ENCODE peak calls at places on chromosomes 13 and 19, in four cellular contexts. L is pancreas; Q is CD8-positive, alpha-beta memory T cell; M is psoas muscle. Z is an unnamed sample.
A peak's percentile ranks its signal among the peaks of the same experiment; 100 is the strongest.

GRCh38 chr19:572891-573825 is 762 bp downstream of the BSG start:
- DNase-seq in M (peak; percentile 80), Q (no peak), L (peak; percentile 68), Z (peak; percentile 70)

GRCh38 chr13:112545866-112546265 is 42.1 kb downstream of the TUBGCP3 start:
- DNase-seq in Q (no peak), L (no peak), M (no peak), Z (peak; percentile 51)

GRCh38 chr19:31113250-31113685 is 236.0 kb downstream of the TSHZ3 start:
- DNase-seq in Q (no peak), M (no peak), L (no peak), Z (no peak)

GRCh38 chr13:49113526-49114286 is 106.4 kb upstream of the MLNR start:
- DNase-seq in M (no peak), Q (no peak), L (no peak), Z (no peak)

GRCh38 chr13:84843368-84843767 is 955.9 kb downstream of the SLITRK6 start:
- DNase-seq in Q (no peak), M (no peak), L (no peak), Z (no peak)

GRCh38 chr13:29454931-29455481 is 140.5 kb downstream of the SLC7A1 start:
- DNase-seq in Q (no peak), L (no peak), M (no peak), Z (no peak)

GRCh38 chr19:4914736-4915501 is 5.6 kb downstream of the UHRF1 start:
- DNase-seq in Q (peak; percentile 76), M (no peak), L (no peak), Z (peak; percentile 85)

GRCh38 chr13:98033277-98034247 is 80.1 kb downstream of the IPO5 start:
- DNase-seq in M (no peak), Q (no peak), L (no peak), Z (peak; percentile 68)

GRCh38 chr13:73740681-73741080 is 393.5 kb downstream of the KLF12 start:
- DNase-seq in Q (no peak), L (no peak), M (no peak), Z (no peak)

GRCh38 chr13:75798353-75799245 is 162.5 kb downstream of the LMO7 start:
- DNase-seq in L (no peak), M (no peak), Q (no peak), Z (peak; percentile 18)

GRCh38 chr19:11496391-11497163 is 9.1 kb downstream of the ZNF653 start:
- DNase-seq in M (peak; percentile 84), L (no peak), Q (peak; percentile 39), Z (peak; percentile 72)

GRCh38 chr19:34345934-34346333 is 19.1 kb upstream of the GPI start:
- DNase-seq in Q (peak; percentile 48), L (peak; percentile 46), M (peak; percentile 79), Z (peak; percentile 77)

GRCh38 chr13:42327725-42328124 is 55.8 kb downstream of the AKAP11 start:
- DNase-seq in M (no peak), Q (no peak), L (no peak), Z (no peak)

GRCh38 chr19:6761053-6761676 is 6.1 kb downstream of the SH2D3A start:
- DNase-seq in M (no peak), L (no peak), Q (no peak), Z (no peak)

GRCh38 chr13:88919970-88920628 is 1248.9 kb downstream of the SLITRK5 start:
- DNase-seq in M (no peak), L (no peak), Q (no peak), Z (no peak)

GRCh38 chr13:84121456-84121855 is 239.2 kb upstream of the SLITRK1 start:
- DNase-seq in M (no peak), Q (no peak), L (no peak), Z (peak; percentile 3)

GRCh38 chr13:72132065-72132464 is 265.1 kb upstream of the DACH1 start:
- DNase-seq in M (no peak), Q (no peak), L (no peak), Z (no peak)

GRCh38 chr13:50712882-50713281 is 130.6 kb downstream of the DLEU7 start:
- DNase-seq in M (no peak), Q (no peak), L (no peak), Z (no peak)

GRCh38 chr19:8915997-8916396 is 83.8 kb downstream of the MBD3L1 start:
- DNase-seq in Q (no peak), L (no peak), M (no peak), Z (no peak)

GRCh38 chr19:38315657-38316476 is at the start of gene YIF1B:
- DNase-seq in M (peak; percentile 98), L (peak; percentile 97), Q (peak; percentile 94), Z (peak; percentile 97)
- H3K4me1 ChIP-seq in M (peaks cover 8% of the 10 kb centered on the region), L (peaks cover 3% of the 10 kb centered on the region), Q (peaks cover 42% of the 10 kb centered on the region), Z (no peaks in the 10 kb centered on the region)

GRCh38 chr19:57830071-57830602 is at the start of gene ZNF587B:
- DNase-seq in M (peak; percentile 84), Q (peak; percentile 20), L (no peak), Z (peak; percentile 90)
- H3K4me3 ChIP-seq in M (peak within 1 kb of the TSS; percentile 65), Q (no peak within 1 kb of the TSS), L (peak within 1 kb of the TSS; percentile 27), Z (peak within 1 kb of the TSS; percentile 46)

GRCh38 chr19:19460258-19460731 is 54.8 kb downstream of the GATAD2A start:
- DNase-seq in L (no peak), M (no peak), Q (peak; percentile 34), Z (no peak)

GRCh38 chr19:19460761-19461265 is 54.5 kb downstream of the TSSK6 start:
- DNase-seq in M (peak; percentile 84), L (no peak), Q (peak; percentile 53), Z (no peak)

GRCh38 chr19:19459099-19459498 is 53.6 kb downstream of the GATAD2A start:
- DNase-seq in M (no peak), Q (no peak), L (no peak), Z (no peak)

GRCh38 chr19:19461306-19461670 is 54.1 kb downstream of the TSSK6 start:
- DNase-seq in Q (no peak), L (no peak), M (no peak), Z (no peak)

DNA sequence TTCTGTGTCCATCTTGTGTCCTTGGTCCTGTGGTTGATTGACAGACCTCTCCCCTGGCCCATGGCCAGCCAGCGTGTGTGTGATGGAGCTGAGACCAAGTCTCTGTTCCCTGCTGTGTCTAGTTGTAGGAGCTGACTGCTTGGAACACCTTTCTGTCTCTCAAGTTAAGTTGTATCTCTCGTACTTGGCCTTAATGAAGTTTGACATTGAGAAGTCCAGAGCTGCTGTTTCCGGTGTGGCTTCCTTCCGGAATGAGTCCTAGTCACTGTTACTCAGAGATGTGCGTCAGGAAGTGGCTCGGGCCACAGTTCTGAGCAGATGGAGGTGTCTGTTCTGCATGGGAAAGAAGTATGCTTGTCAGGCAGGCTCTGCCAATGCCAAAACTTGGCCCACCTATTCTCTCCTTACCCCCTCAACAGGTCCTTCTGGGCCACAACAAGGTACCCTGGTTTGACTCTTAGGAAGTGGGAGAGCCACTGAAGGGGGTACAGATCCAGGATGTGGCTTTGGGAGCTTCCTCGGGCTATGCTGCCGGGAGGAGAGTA is 54.3 kb downstream of the GATAD2A start:
- DNase-seq in M (no peak), L (no peak), Q (peak; percentile 67), Z (no peak)
- H3K4me1 ChIP-seq in M (peaks cover 80% of the 10 kb centered on the region), L (peaks cover 35% of the 10 kb centered on the region), Q (peaks cover 90% of the 10 kb centered on the region), Z (peaks cover 51% of the 10 kb centered on the region)

GRCh38 chr19:45615795-45616708 is 14.0 kb upstream of the GPR4 start:
- DNase-seq in Q (peak; percentile 66), M (peak; percentile 91), L (peak; percentile 94), Z (peak; percentile 92)
- H3K4me3 ChIP-seq in Q (no peak overlapping the region), M (peak overlapping the region; percentile 34), L (peak overlapping the region; percentile 26), Z (no peak overlapping the region)

GRCh38 chr19:56139847-56140582 is 1.1 kb upstream of the ZNF444 start:
- DNase-seq in M (no peak), Q (no peak), L (peak; percentile 44), Z (no peak)

GRCh38 chr19:56140583-56141415 is at the start of gene ZNF444:
- DNase-seq in M (peak; percentile 99), Q (peak; percentile 99), L (peak; percentile 99), Z (peak; percentile 99)

GRCh38 chr19:56142087-56142787 is 1.1 kb downstream of the ZNF444 start:
- DNase-seq in L (peak; percentile 89), Q (no peak), M (no peak), Z (peak; percentile 80)

GRCh38 chr19:56142897-56143434 is 1.9 kb downstream of the ZNF444 start:
- DNase-seq in L (no peak), M (no peak), Q (no peak), Z (no peak)

DNA sequence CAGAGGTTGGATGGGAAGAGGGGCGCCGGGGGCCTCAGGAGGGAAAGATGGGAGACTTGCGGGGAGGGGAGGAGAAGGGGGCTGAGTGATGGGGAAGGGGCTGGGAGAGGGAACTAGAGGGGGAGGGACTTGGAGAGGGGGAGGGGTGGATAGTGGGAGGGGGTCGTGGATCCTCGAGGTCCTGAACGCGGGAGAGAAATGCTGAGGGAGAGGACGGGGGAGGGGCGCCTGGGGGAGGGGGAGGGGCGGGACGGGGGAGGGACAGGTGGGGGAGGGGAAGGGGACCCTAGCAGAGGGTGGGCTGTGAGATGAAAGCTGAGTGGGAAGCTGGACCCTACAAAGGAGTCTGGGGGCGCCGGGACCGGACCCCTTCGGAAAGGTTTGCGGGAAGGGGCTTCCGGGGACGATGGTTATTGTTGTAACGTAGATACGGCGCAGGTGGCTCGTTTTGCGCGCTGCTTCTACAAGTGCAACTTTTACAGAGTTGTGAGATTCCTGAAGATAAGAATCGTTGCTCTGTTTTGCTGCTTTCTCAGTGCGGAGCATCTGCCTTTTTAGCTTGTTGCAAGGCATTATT is 417 bp downstream of the ZNF444 start:
- DNase-seq in Q (peak; percentile 21), M (no peak), L (no peak), Z (peak; percentile 49)
- H3K4me1 ChIP-seq in Q (peaks cover 18% of the 10 kb centered on the region), M (peaks cover 13% of the 10 kb centered on the region), L (peaks cover 77% of the 10 kb centered on the region), Z (peaks cover 25% of the 10 kb centered on the region)

GRCh38 chr19:39083599-39083982 is 577 bp upstream of the ACP7 start:
- DNase-seq in Q (no peak), L (no peak), M (no peak), Z (no peak)
- H3K4me3 ChIP-seq in Q (peak overlapping the region; percentile 51), L (peak overlapping the region; percentile 27), M (no peak overlapping the region), Z (peak overlapping the region; percentile 33)

GRCh38 chr19:46946611-46947238 is 72.9 kb upstream of the NPAS1 start:
- DNase-seq in M (no peak), Q (no peak), L (no peak), Z (no peak)

GRCh38 chr19:46945668-46946067 is 74.0 kb upstream of the NPAS1 start:
- DNase-seq in M (no peak), Q (no peak), L (no peak), Z (no peak)

GRCh38 chr19:46944123-46944718 is 75.4 kb upstream of the NPAS1 start:
- DNase-seq in M (no peak), Q (no peak), L (no peak), Z (no peak)

GRCh38 chr19:46944918-46945628 is 74.6 kb upstream of the NPAS1 start:
- DNase-seq in L (peak; percentile 42), M (peak; percentile 87), Q (no peak), Z (peak; percentile 78)

DNA sequence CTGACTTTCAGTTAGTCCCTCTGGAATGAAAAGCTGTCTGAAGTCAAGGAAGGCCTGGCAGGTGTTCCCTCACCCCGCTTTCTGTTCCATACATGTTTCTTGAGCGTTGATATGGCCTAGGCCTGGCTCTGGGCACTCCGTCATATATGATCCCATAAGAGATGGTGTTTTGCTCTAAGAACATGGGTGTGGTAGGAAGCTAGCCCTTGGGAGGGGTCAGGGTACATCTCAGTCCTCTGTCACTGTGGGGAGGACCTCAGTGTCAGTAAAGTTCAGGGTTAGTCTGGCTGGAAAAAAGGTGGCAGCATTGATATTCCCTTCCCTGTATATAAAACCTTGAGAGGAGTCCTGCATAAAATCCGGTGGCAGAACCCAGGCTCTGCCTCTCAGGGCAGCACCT is 73.5 kb upstream of the NPAS1 start:
- DNase-seq in L (no peak), Q (no peak), M (no peak), Z (no peak)
- H3K4me1 ChIP-seq in L (peaks cover 5% of the 10 kb centered on the region), Q (peaks cover 38% of the 10 kb centered on the region), M (peaks cover 46% of the 10 kb centered on the region), Z (peaks cover 34% of the 10 kb centered on the region)

GRCh38 chr19:10395003-10395402 is 8.3 kb downstream of the CDC37 start:
- DNase-seq in L (no peak), M (no peak), Q (no peak), Z (no peak)
- H3K4me3 ChIP-seq in L (no peak overlapping the region), M (no peak overlapping the region), Q (no peak overlapping the region), Z (no peak overlapping the region)